ENCODE peak calls at places on chromosomes 11 and 22, in ten cellular contexts. I is SK-N-SH; Z is activated naive CD8-positive, alpha-beta T cell treated with anti-CD3 and anti-CD28 coated beads, Interleukin-2, amount 50 U/mL, for 24 hours; E is GOT3; M is smooth muscle cell of the brain vasculature; L is astrocyte of the spinal cord; W is activated T-cell treated with anti-CD3 and anti-CD28 coated beads for 1 hour; J is fibroblast of pulmonary artery; Q is iris pigment epithelial cell; K is GF-D8. B is an unnamed sample.

GRCh38 chr11:36292311-36292722 is 3.1 kb upstream of the COMMD9 start:
- DNase-seq in I (peak; percentile 71), Z (peak; percentile 10), E (no peak), M (no peak), L (peak; percentile 46), W (no peak), J (peak; percentile 68), Q (peak; percentile 54), K (peak; percentile 5), B (peak; percentile 43)

GRCh38 chr22:20422965-20423635 is 14.5 kb downstream of the SCARF2 start:
- DNase-seq in I (peak; percentile 88), Z (no peak), E (no peak), M (no peak), L (no peak), W (no peak), J (no peak), Q (no peak), K (no peak), B (no peak)

GRCh38 chr22:28958611-28959010 is 75.2 kb downstream of the ZNRF3 start:
- DNase-seq in I (no peak), Z (no peak), E (no peak), M (no peak), L (peak; percentile 33), W (no peak), J (no peak), Q (peak; percentile 61), K (no peak), B (peak; percentile 81)

GRCh38 chr11:3849297-3849874 is 6.1 kb upstream of the STIM1 start:
- DNase-seq in I (peak; percentile 53), Z (peak; percentile 52), E (no peak), M (no peak), L (peak; percentile 48), W (no peak), J (peak; percentile 68), Q (peak; percentile 39), K (no peak), B (peak; percentile 35)

GRCh38 chr11:21897203-21897602 is 295.7 kb upstream of the ANO5 start:
- DNase-seq in I (no peak), Z (no peak), E (no peak), M (no peak), L (no peak), W (no peak), J (no peak), Q (no peak), K (no peak), B (no peak)

GRCh38 chr11:19656140-19656541 is 56.5 kb upstream of the NAV2 start:
- DNase-seq in I (peak; percentile 44), Z (no peak), E (no peak), M (no peak), L (no peak), W (no peak), J (no peak), Q (no peak), K (no peak), B (no peak)

GRCh38 chr11:117354550-117354949 is 26.9 kb downstream of the CEP164 start:
- DNase-seq in I (no peak), Z (no peak), E (no peak), M (no peak), L (no peak), W (no peak), J (no peak), Q (no peak), K (no peak), B (no peak)

GRCh38 chr11:47918882-47919495 is 61.4 kb upstream of the PTPRJ start:
- DNase-seq in I (no peak), Z (no peak), E (no peak), M (no peak), L (no peak), W (no peak), J (peak; percentile 43), Q (peak; percentile 51), K (no peak), B (peak; percentile 46)

GRCh38 chr22:45775062-45775461 is 103.4 kb downstream of the ATXN10 start:
- DNase-seq in I (no peak), Z (no peak), E (no peak), M (no peak), L (no peak), W (no peak), J (no peak), Q (no peak), K (no peak), B (no peak)

GRCh38 chr22:37732699-37733607 is 36.1 kb downstream of the TRIOBP start:
- DNase-seq in I (no peak), Z (no peak), E (no peak), M (no peak), L (no peak), W (no peak), J (no peak), Q (no peak), K (no peak), B (no peak)

GRCh38 chr22:47918276-47918928 is 1156.0 kb downstream of the TBC1D22A start:
- DNase-seq in I (no peak), Z (peak; percentile 20), E (no peak), M (no peak), L (no peak), W (peak; percentile 6), J (no peak), Q (no peak), K (no peak), B (no peak)

GRCh38 chr11:57711414-57712255 is at the start of gene MED19:
- DNase-seq in I (no peak), Z (peak; percentile 73), E (no peak), M (peak; percentile 18), L (peak; percentile 76), W (peak; percentile 57), J (peak; percentile 74), Q (peak; percentile 80), K (peak; percentile 40), B (peak; percentile 98)

GRCh38 chr11:21289686-21290085 is 620.3 kb downstream of the NELL1 start:
- DNase-seq in I (no peak), Z (no peak), E (no peak), M (no peak), L (no peak), W (no peak), J (no peak), Q (no peak), K (no peak), B (no peak)

GRCh38 chr11:19326499-19326898 is 85.8 kb upstream of the E2F8 start:
- DNase-seq in I (no peak), Z (no peak), E (no peak), M (no peak), L (peak; percentile 14), W (no peak), J (peak; percentile 64), Q (peak; percentile 13), K (no peak), B (peak; percentile 16)

GRCh38 chr22:47249370-47249928 is 487.0 kb downstream of the TBC1D22A start:
- DNase-seq in I (no peak), Z (no peak), E (no peak), M (no peak), L (no peak), W (no peak), J (no peak), Q (no peak), K (no peak), B (no peak)